ENCODE peak calls at places on chromosomes 3 and 15, in eight cellular contexts. Q, R, K, L, Y, B, A and H are unnamed samples.

GRCh38 chr3:50294089-50294488 is 1.9 kb upstream of the IFRD2 start:
- DNase-seq in Q (no peak), R (no peak), K (no peak), L (no peak), Y (no peak), B (no peak), A (no peak), H (no peak)

GRCh38 chr3:170660139-170660538 is 74.3 kb upstream of the SLC7A14 start:
- DNase-seq in Q (no peak), R (no peak), K (no peak), L (no peak), Y (no peak), B (no peak), A (no peak), H (no peak)

GRCh38 chr3:172512363-172512762 is 10.9 kb downstream of the TNFSF10 start:
- DNase-seq in Q (peak), R (peak), K (peak), L (peak), Y (peak), B (no peak), A (peak), H (no peak)

GRCh38 chr3:66399529-66400232 is 101.1 kb downstream of the LRIG1 start:
- DNase-seq in Q (no peak), R (no peak), K (peak), L (peak), Y (no peak), B (no peak), A (no peak), H (no peak)

GRCh38 chr3:31567036-31567435 is 34.3 kb downstream of the STT3B start:
- DNase-seq in Q (peak), R (no peak), K (no peak), L (no peak), Y (no peak), B (no peak), A (no peak), H (no peak)

GRCh38 chr3:17233398-17233800 is 348.6 kb downstream of the PLCL2 start:
- DNase-seq in Q (peak), R (no peak), K (no peak), L (no peak), Y (peak), B (peak), A (peak), H (peak)

GRCh38 chr3:169295126-169295525 is 368.4 kb downstream of the MECOM start:
- DNase-seq in Q (peak), R (no peak), K (no peak), L (no peak), Y (no peak), B (no peak), A (peak), H (no peak)

GRCh38 chr3:17932372-17932771 is 189.9 kb upstream of the TBC1D5 start:
- DNase-seq in Q (no peak), R (no peak), K (no peak), L (no peak), Y (no peak), B (no peak), A (no peak), H (no peak)

GRCh38 chr3:66144792-66145733 is 75.7 kb upstream of the SLC25A26 start:
- DNase-seq in Q (no peak), R (no peak), K (no peak), L (no peak), Y (no peak), B (no peak), A (no peak), H (no peak)

GRCh38 chr15:61034793-61035710 is 194.1 kb downstream of the RORA start:
- DNase-seq in Q (no peak), R (no peak), K (no peak), L (no peak), Y (no peak), B (no peak), A (no peak), H (no peak)

GRCh38 chr15:33934396-33934795 is 33.9 kb upstream of the CHRM5 start:
- DNase-seq in Q (no peak), R (no peak), K (no peak), L (no peak), Y (no peak), B (no peak), A (no peak), H (no peak)

GRCh38 chr3:15032650-15033049 is 32.5 kb downstream of the MRPS25 start:
- DNase-seq in Q (no peak), R (no peak), K (no peak), L (no peak), Y (no peak), B (no peak), A (no peak), H (no peak)

GRCh38 chr15:79535536-79535935 is 103.4 kb downstream of the MINAR1 start:
- DNase-seq in Q (no peak), R (no peak), K (no peak), L (no peak), Y (no peak), B (no peak), A (no peak), H (no peak)

GRCh38 chr15:42490246-42490742 is 647 bp downstream of the ZNF106 start:
- DNase-seq in Q (no peak), R (no peak), K (no peak), L (no peak), Y (no peak), B (no peak), A (no peak), H (no peak)

GRCh38 chr15:56587686-56588085 is 122.7 kb upstream of the MNS1 start:
- DNase-seq in Q (no peak), R (no peak), K (no peak), L (no peak), Y (no peak), B (no peak), A (no peak), H (no peak)

GRCh38 chr3:46027736-46028397 is 584 bp upstream of the XCR1 start:
- DNase-seq in Q (no peak), R (no peak), K (no peak), L (no peak), Y (no peak), B (no peak), A (no peak), H (no peak)

GRCh38 chr3:14473411-14473891 is 66.7 kb downstream of the GRIP2 start:
- DNase-seq in Q (no peak), R (no peak), K (no peak), L (no peak), Y (no peak), B (no peak), A (no peak), H (no peak)

GRCh38 chr15:62453356-62453755 is 288.3 kb upstream of the C2CD4B start:
- DNase-seq in Q (no peak), R (no peak), K (no peak), L (no peak), Y (no peak), B (no peak), A (no peak), H (no peak)

GRCh38 chr15:58551764-58552504 is 120.1 kb downstream of the LIPC start:
- DNase-seq in Q (no peak), R (peak), K (peak), L (no peak), Y (no peak), B (no peak), A (no peak), H (no peak)

GRCh38 chr15:97976766-97977503 is 16.4 kb downstream of the ARRDC4 start:
- DNase-seq in Q (no peak), R (no peak), K (no peak), L (no peak), Y (no peak), B (no peak), A (no peak), H (no peak)

GRCh38 chr3:129161860-129162271 is 1.0 kb upstream of the ISY1 start:
- DNase-seq in Q (peak), R (no peak), K (no peak), L (no peak), Y (no peak), B (no peak), A (peak), H (no peak)

GRCh38 chr15:99550077-99550476 is 15.7 kb upstream of the MEF2A start:
- DNase-seq in Q (peak), R (no peak), K (no peak), L (no peak), Y (no peak), B (no peak), A (peak), H (no peak)

GRCh38 chr3:165133188-165133899 is 55.0 kb upstream of the SI start:
- DNase-seq in Q (no peak), R (no peak), K (no peak), L (no peak), Y (no peak), B (no peak), A (no peak), H (no peak)

GRCh38 chr15:91866971-91867372 is 13.5 kb downstream of the SLCO3A1 start:
- DNase-seq in Q (no peak), R (peak), K (no peak), L (peak), Y (no peak), B (peak), A (no peak), H (no peak)

GRCh38 chr3:30567139-30567753 is 39.2 kb upstream of the TGFBR2 start:
- DNase-seq in Q (no peak), R (no peak), K (no peak), L (no peak), Y (no peak), B (no peak), A (no peak), H (no peak)

GRCh38 chr3:34323517-34323916 is 525.1 kb downstream of the PDCD6IP start:
- DNase-seq in Q (no peak), R (no peak), K (no peak), L (no peak), Y (no peak), B (no peak), A (no peak), H (no peak)